ENCODE peak calls at places on chromosomes 1 and 21, in four cellular contexts. R is midbrain; L is HTR-8/SVneo; K is stimulated activated CD4-positive, alpha-beta T cell treated with anti-CD3 and anti-CD28 coated beads, Interleukin-4, amount 100 ng/mL, for 48 hours. Q is an unnamed sample.

GRCh38 chr1:197388801-197389200 is 120.7 kb downstream of the CRB1 start:
- DNase-seq in L (no peak), K (no peak), R (no peak), Q (no peak)

GRCh38 chr1:76390451-76390850 is 315.9 kb downstream of the ST6GALNAC3 start:
- DNase-seq in K (no peak), L (no peak), R (peak), Q (peak)

GRCh38 chr1:200473698-200474371 is 64.0 kb upstream of the ZNF281 start:
- DNase-seq in R (no peak), L (no peak), K (no peak), Q (no peak)

GRCh38 chr1:230142608-230143209 is 75.7 kb downstream of the GALNT2 start:
- DNase-seq in R (no peak), K (no peak), L (no peak), Q (no peak)

GRCh38 chr21:37917612-37918011 is 1.4 kb upstream of the KCNJ6 start:
- DNase-seq in R (no peak), K (no peak), L (no peak), Q (no peak)

GRCh38 chr21:43854773-43855633 is 10.0 kb upstream of the AGPAT3 start:
- DNase-seq in L (no peak), K (peak), R (no peak), Q (no peak)

GRCh38 chr1:88892146-88892877 is 945 bp upstream of the GTF2B start:
- DNase-seq in K (no peak), L (no peak), R (no peak), Q (no peak)

GRCh38 chr21:25970254-25970930 is 200.2 kb downstream of the APP start:
- DNase-seq in K (no peak), L (no peak), R (peak), Q (peak)

GRCh38 chr1:114040273-114041043 is 61.2 kb downstream of the OLFML3 start:
- DNase-seq in R (peak), K (no peak), L (no peak), Q (peak)

GRCh38 chr1:184244962-184245361 is 141.9 kb upstream of the C1orf21 start:
- DNase-seq in L (no peak), R (no peak), K (no peak), Q (no peak)

GRCh38 chr1:19009882-19010321 is 53.4 kb upstream of the IFFO2 start:
- DNase-seq in R (no peak), L (peak), K (no peak), Q (no peak)

GRCh38 chr1:239731079-239731744 is 344.8 kb downstream of the CHRM3 start:
- DNase-seq in L (no peak), K (no peak), R (no peak), Q (no peak)

GRCh38 chr1:89715677-89716076 is 82.8 kb downstream of the LRRC8C start:
- DNase-seq in R (no peak), L (no peak), K (no peak), Q (no peak)

GRCh38 chr1:214694769-214695168 is 91.8 kb downstream of the CENPF start:
- DNase-seq in K (no peak), R (no peak), L (no peak), Q (no peak)

GRCh38 chr1:172941945-172942344 is 108.8 kb downstream of the TNFSF18 start:
- DNase-seq in R (no peak), L (no peak), K (no peak), Q (no peak)

GRCh38 chr1:222310830-222311229 is 237.1 kb downstream of the HHIPL2 start:
- DNase-seq in R (peak), L (no peak), K (no peak), Q (peak)

GRCh38 chr1:119372493-119373086 is 4.0 kb downstream of the HAO2 start:
- DNase-seq in L (peak), R (no peak), K (no peak), Q (no peak)

GRCh38 chr21:31340942-31341487 is 3.0 kb downstream of the TIAM1 start:
- DNase-seq in R (no peak), K (no peak), L (no peak), Q (no peak)

GRCh38 chr1:85467036-85467435 is 2.1 kb upstream of the DDAH1 start:
- DNase-seq in L (no peak), K (no peak), R (no peak), Q (no peak)

GRCh38 chr1:1236176-1236763 is 4.2 kb downstream of the B3GALT6 start:
- DNase-seq in R (no peak), K (no peak), L (no peak), Q (no peak)

GRCh38 chr1:31572323-31573104 is 3.8 kb upstream of the TINAGL1 start:
- DNase-seq in L (no peak), K (no peak), R (no peak), Q (peak)

GRCh38 chr1:221725683-221726330 is 16.1 kb downstream of the DUSP10 start:
- DNase-seq in L (no peak), K (no peak), R (no peak), Q (no peak)

GRCh38 chr1:212635141-212635601 is 26.6 kb downstream of the ATF3 start:
- DNase-seq in R (no peak), L (no peak), K (no peak), Q (no peak)

GRCh38 chr1:215557992-215558626 is 9.0 kb upstream of the KCTD3 start:
- DNase-seq in L (no peak), K (no peak), R (no peak), Q (no peak)

GRCh38 chr21:32979598-32980268 is 46.0 kb upstream of the OLIG2 start:
- DNase-seq in R (no peak), K (no peak), L (no peak), Q (no peak)

GRCh38 chr1:208204779-208205178 is 39.4 kb downstream of the PLXNA2 start:
- DNase-seq in L (no peak), R (no peak), K (no peak), Q (peak)

GRCh38 chr1:230849451-230850194 is 18.7 kb downstream of the C1orf198 start:
- DNase-seq in K (no peak), R (no peak), L (peak), Q (no peak)

GRCh38 chr1:11562664-11563063 is 83.7 kb downstream of the DISP3 start:
- DNase-seq in R (no peak), K (no peak), L (no peak), Q (no peak)

GRCh38 chr21:28883931-28884330 is 108.7 kb downstream of the LTN1 start:
- DNase-seq in K (no peak), L (no peak), R (no peak), Q (no peak)

GRCh38 chr1:24896596-24897262 is 33.3 kb downstream of the RUNX3 start:
- DNase-seq in K (no peak), L (no peak), R (no peak), Q (no peak)

GRCh38 chr1:7608628-7609295 is 162.3 kb upstream of the VAMP3 start:
- DNase-seq in K (no peak), R (no peak), L (peak), Q (no peak)

GRCh38 chr21:45622416-45623097 is 21.0 kb upstream of the PCBP3 start:
- DNase-seq in R (no peak), K (no peak), L (no peak), Q (no peak)